ENCODE peak calls at places on chromosome 6, in eight cellular contexts. G is left ventricle myocardium inferior, Z is heart left ventricle, I is SJCRH30, Y is neural progenitor cell, O is GM23248, H is IMR-90, E is stomach. J is an unnamed sample.

GRCh38 chr6:75372884-75373283 is 88.3 kb upstream of the TMEM30A start:
- DNase-seq in G (no peak), Z (no peak), I (no peak), Y (no peak), O (no peak), H (no peak), E (no peak), J (no peak)

GRCh38 chr6:170049641-170050491 is 241.0 kb downstream of the DLL1 start:
- DNase-seq in G (peak; percentile 87), Z (peak; percentile 88), I (no peak), Y (no peak), O (peak; percentile 90), H (peak; percentile 50), E (peak; percentile 62), J (no peak)

GRCh38 chr6:14876778-14877613 is 368.9 kb upstream of the JARID2 start:
- DNase-seq in G (no peak), Z (no peak), I (peak; percentile 30), Y (no peak), O (peak; percentile 86), H (peak; percentile 94), E (no peak), J (no peak)

GRCh38 chr6:19547507-19547906 is 289.7 kb upstream of the ID4 start:
- DNase-seq in G (no peak), Z (no peak), I (no peak), Y (no peak), O (no peak), H (no peak), E (no peak), J (no peak)

GRCh38 chr6:38269773-38270172 is 370.0 kb downstream of the BTBD9 start:
- DNase-seq in G (no peak), Z (no peak), I (no peak), Y (no peak), O (peak; percentile 4), H (no peak), E (no peak), J (no peak)

GRCh38 chr6:153231048-153231635 is 100.1 kb upstream of the RGS17 start:
- DNase-seq in G (peak; percentile 29), Z (peak; percentile 42), I (peak; percentile 37), Y (peak; percentile 79), O (peak; percentile 53), H (peak; percentile 12), E (peak; percentile 64), J (peak; percentile 34)

GRCh38 chr6:148747145-148747492 is 289 bp downstream of the UST start:
- DNase-seq in G (peak; percentile 52), Z (peak; percentile 74), I (no peak), Y (no peak), O (peak; percentile 82), H (peak; percentile 42), E (peak; percentile 34), J (no peak)

GRCh38 chr6:136640132-136640915 is 90.1 kb upstream of the MAP7 start:
- DNase-seq in G (no peak), Z (no peak), I (no peak), Y (no peak), O (peak; percentile 94), H (peak; percentile 82), E (no peak), J (no peak)

GRCh38 chr6:91288741-91289140 is 701.9 kb upstream of the MAP3K7 start:
- DNase-seq in G (no peak), Z (no peak), I (peak; percentile 75), Y (no peak), O (no peak), H (no peak), E (no peak), J (no peak)

GRCh38 chr6:33123732-33124524 is 48.1 kb downstream of the HLA-DPB1 start:
- DNase-seq in G (no peak), Z (no peak), I (peak; percentile 56), Y (peak; percentile 84), O (peak; percentile 50), H (peak; percentile 30), E (no peak), J (peak; percentile 75)

GRCh38 chr6:34559651-34560365 is 3.7 kb upstream of the SPDEF start:
- DNase-seq in G (no peak), Z (no peak), I (no peak), Y (no peak), O (no peak), H (no peak), E (no peak), J (no peak)

GRCh38 chr6:34476941-34477340 is 11.1 kb downstream of the PACSIN1 start:
- DNase-seq in G (no peak), Z (peak; percentile 12), I (no peak), Y (no peak), O (no peak), H (no peak), E (no peak), J (no peak)

GRCh38 chr6:144285798-144286502 is 815 bp downstream of the UTRN start:
- DNase-seq in G (peak; percentile 83), Z (peak; percentile 91), I (peak; percentile 75), Y (peak; percentile 71), O (peak; percentile 74), H (peak; percentile 30), E (peak; percentile 74), J (peak; percentile 12)

GRCh38 chr6:13248953-13249432 is 79.3 kb downstream of the TBC1D7 start:
- DNase-seq in G (no peak), Z (no peak), I (peak; percentile 25), Y (no peak), O (no peak), H (no peak), E (no peak), J (no peak)

GRCh38 chr6:107616776-107617175 is 126.9 kb downstream of the SOBP start:
- DNase-seq in G (no peak), Z (no peak), I (no peak), Y (peak; percentile 46), O (no peak), H (no peak), E (no peak), J (no peak)

GRCh38 chr6:163585932-163586437 is 171.5 kb downstream of the QKI start:
- DNase-seq in G (peak; percentile 65), Z (peak; percentile 82), I (peak; percentile 62), Y (no peak), O (peak; percentile 90), H (peak; percentile 93), E (no peak), J (no peak)

GRCh38 chr6:4253604-4254211 is 118.3 kb upstream of the ECI2 start:
- DNase-seq in G (no peak), Z (peak; percentile 52), I (no peak), Y (no peak), O (peak; percentile 75), H (peak; percentile 83), E (peak; percentile 32), J (no peak)

DNA sequence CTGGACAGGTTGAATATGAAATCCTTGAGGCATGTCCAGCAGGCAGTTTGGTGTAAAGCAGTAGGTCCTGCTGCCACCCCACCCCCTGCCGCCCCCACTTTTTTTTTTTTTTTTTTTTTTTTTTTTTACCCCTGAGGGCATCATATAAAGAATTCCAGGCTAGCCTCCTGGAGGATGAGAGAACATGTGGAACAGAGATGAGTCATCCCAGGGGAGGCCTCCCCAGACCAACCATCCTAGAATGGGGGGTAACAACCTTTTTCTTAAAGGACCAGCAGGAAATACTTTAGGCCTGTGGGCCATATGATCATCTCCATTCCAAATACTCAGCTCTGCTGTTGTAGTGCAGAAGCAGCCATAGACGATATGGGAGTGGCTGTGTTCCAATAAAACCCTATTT is 170.9 kb downstream of the GJA10 start:
- DNase-seq in G (no peak), Z (no peak), I (no peak), Y (no peak), O (peak; percentile 13), H (no peak), E (no peak), J (no peak)
- H3K36me3 ChIP-seq in G (no peaks in the 10 kb centered on the region), Z (no peaks in the 10 kb centered on the region), I (no peaks in the 10 kb centered on the region), Y (no peaks in the 10 kb centered on the region), O (no peaks in the 10 kb centered on the region), H (no peaks in the 10 kb centered on the region), E (no peaks in the 10 kb centered on the region), J (no peaks in the 10 kb centered on the region)

GRCh38 chr6:56644366-56644765 is 1.7 kb upstream of the DST start:
- DNase-seq in G (no peak), Z (no peak), I (no peak), Y (no peak), O (no peak), H (no peak), E (no peak), J (no peak)

GRCh38 chr6:56640374-56640773 is 2.3 kb downstream of the DST start:
- DNase-seq in G (no peak), Z (no peak), I (no peak), Y (no peak), O (no peak), H (no peak), E (no peak), J (no peak)

GRCh38 chr6:56643379-56644089 is 845 bp upstream of the DST start:
- DNase-seq in G (no peak), Z (no peak), I (no peak), Y (no peak), O (peak; percentile 56), H (no peak), E (no peak), J (no peak)

GRCh38 chr6:56638760-56639159 is 3.9 kb downstream of the DST start:
- DNase-seq in G (no peak), Z (no peak), I (no peak), Y (no peak), O (peak; percentile 13), H (no peak), E (no peak), J (no peak)

DNA sequence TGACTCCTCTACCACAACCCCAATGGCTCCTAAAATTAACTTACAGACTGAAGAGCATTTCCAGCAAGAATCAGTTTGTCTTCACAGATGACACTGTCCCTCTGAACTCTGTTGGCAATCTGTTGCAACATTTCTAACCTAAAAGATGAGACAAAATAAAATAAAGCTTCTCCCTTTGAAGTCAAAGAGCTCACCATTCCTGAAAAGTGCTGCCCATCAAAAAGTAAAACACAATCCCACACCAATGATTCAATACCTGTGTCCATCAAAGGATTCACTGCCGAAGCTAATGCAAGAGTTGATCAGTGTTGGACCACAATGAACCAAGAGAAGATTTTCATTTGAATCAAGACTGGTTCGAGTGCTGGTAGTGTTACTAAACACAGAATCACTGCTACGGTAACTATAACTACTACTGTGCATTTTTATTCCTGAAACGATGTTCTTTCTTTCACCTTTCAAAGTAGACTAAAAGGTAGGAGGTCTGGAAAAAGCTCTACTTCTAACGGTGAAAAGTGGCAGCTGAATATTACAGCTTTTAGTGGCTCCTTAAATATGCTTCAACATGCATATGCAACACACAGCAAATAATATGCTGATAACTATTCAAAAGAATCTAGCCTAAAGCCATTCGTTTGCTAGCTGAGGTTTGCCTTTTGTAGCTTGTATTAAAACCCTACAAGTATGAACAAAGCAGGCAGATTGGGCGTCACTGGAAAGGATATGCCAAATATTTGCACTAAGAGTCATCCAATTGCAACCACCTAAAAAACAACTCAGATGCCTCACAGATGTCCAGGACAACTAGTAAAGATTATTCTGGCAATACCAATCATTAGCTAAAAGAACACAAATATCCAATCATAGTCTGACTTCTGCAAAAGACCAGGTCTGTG is at the start of gene DST:
- DNase-seq in G (no peak), Z (no peak), I (no peak), Y (no peak), O (peak; percentile 93), H (peak; percentile 95), E (no peak), J (peak; percentile 47)
- H3K4me3 ChIP-seq in G (no peak within 1 kb of the TSS), Z (no peak within 1 kb of the TSS), I (no peak within 1 kb of the TSS), Y (no peak within 1 kb of the TSS), O (peak within 1 kb of the TSS; percentile 43), H (no peak within 1 kb of the TSS), E (no peak within 1 kb of the TSS), J (no peak within 1 kb of the TSS)

GRCh38 chr6:150606258-150607043 is 6.8 kb downstream of the PLEKHG1 start:
- DNase-seq in G (no peak), Z (no peak), I (peak; percentile 24), Y (no peak), O (no peak), H (no peak), E (no peak), J (peak; percentile 55)
- H3K4me1 ChIP-seq in G (peaks cover 49% of the 10 kb centered on the region), Z (peaks cover 11% of the 10 kb centered on the region), I (peaks cover 10% of the 10 kb centered on the region), Y (peaks cover under 1% of the 10 kb centered on the region), O (no peaks in the 10 kb centered on the region), H (no peaks in the 10 kb centered on the region), E (no peaks in the 10 kb centered on the region), J (peaks cover 4% of the 10 kb centered on the region)

GRCh38 chr6:103231185-103231584 is 1628.5 kb downstream of the HACE1 start:
- DNase-seq in G (no peak), Z (no peak), I (no peak), Y (no peak), O (no peak), H (no peak), E (no peak), J (no peak)
- H3K36me3 ChIP-seq in G (no peaks in the 10 kb centered on the region), Z (no peaks in the 10 kb centered on the region), I (no peaks in the 10 kb centered on the region), Y (no peaks in the 10 kb centered on the region), O (no peaks in the 10 kb centered on the region), H (no peaks in the 10 kb centered on the region), E (no peaks in the 10 kb centered on the region), J (no peaks in the 10 kb centered on the region)